ENCODE peak calls at places on chromosomes 1 and 21, in six cellular contexts. N, A, K, H, U and Q are unnamed samples.

GRCh38 chr1:208939545-208940085 is 643.9 kb upstream of the CAMK1G start:
- DNase-seq in H (no peak), A (no peak), K (no peak), N (no peak), U (no peak), Q (no peak)

GRCh38 chr1:28580706-28581530 is 11.1 kb upstream of the RAB42 start:
- DNase-seq in A (peak; percentile 51), K (peak; percentile 48), N (no peak), H (peak; percentile 70), U (peak; percentile 20), Q (no peak)

GRCh38 chr1:13700521-13701273 is 709 bp downstream of the PRDM2 start:
- DNase-seq in K (peak; percentile 32), N (no peak), U (no peak), H (peak; percentile 81), A (peak; percentile 19), Q (no peak)

GRCh38 chr1:26838474-26839338 is 12.2 kb downstream of the ZDHHC18 start:
- DNase-seq in U (no peak), A (no peak), K (no peak), N (no peak), H (no peak), Q (no peak)

GRCh38 chr21:27104749-27105439 is 138.0 kb upstream of the ADAMTS5 start:
- DNase-seq in U (no peak), A (peak; percentile 53), H (no peak), N (no peak), K (no peak), Q (no peak)

GRCh38 chr1:9233942-9234222 is 692 bp upstream of the H6PD start:
- DNase-seq in N (no peak), H (no peak), A (no peak), U (no peak), K (no peak), Q (no peak)

GRCh38 chr1:54027848-54028247 is 9.9 kb upstream of the LDLRAD1 start:
- DNase-seq in H (no peak), A (no peak), U (no peak), N (no peak), K (no peak), Q (no peak)

GRCh38 chr1:106584663-106585062 is 471.8 kb upstream of the PRMT6 start:
- DNase-seq in A (no peak), N (no peak), H (no peak), K (no peak), U (no peak), Q (no peak)

GRCh38 chr1:17475729-17476128 is 36.3 kb upstream of the RCC2 start:
- DNase-seq in K (no peak), U (no peak), A (peak; percentile 97), N (no peak), H (no peak), Q (no peak)

GRCh38 chr1:202588644-202589189 is 121.5 kb downstream of the SYT2 start:
- DNase-seq in A (peak; percentile 81), H (no peak), K (no peak), U (no peak), N (peak; percentile 34), Q (no peak)

GRCh38 chr1:202590119-202590518 is 120.1 kb downstream of the SYT2 start:
- DNase-seq in H (no peak), N (no peak), U (no peak), K (no peak), A (no peak), Q (no peak)

GRCh38 chr1:202587859-202588480 is 122.3 kb downstream of the SYT2 start:
- DNase-seq in K (no peak), A (peak; percentile 35), N (no peak), H (no peak), U (no peak), Q (no peak)

GRCh38 chr1:202590975-202591411 is 119.3 kb downstream of the SYT2 start:
- DNase-seq in N (no peak), U (no peak), A (peak; percentile 80), K (no peak), H (no peak), Q (no peak)

GRCh38 chr1:202589190-202589680 is 121.0 kb downstream of the SYT2 start:
- DNase-seq in U (peak; percentile 11), H (no peak), N (peak; percentile 92), K (peak; percentile 78), A (peak; percentile 99), Q (peak; percentile 92)
- TF ChIP-seq CTCF in U (peak; percentile 22), H (no peak), N (no peak), K (no peak), A (no peak), Q (no peak)

GRCh38 chr1:47785561-47786271 is 211.5 kb downstream of the TRABD2B start:
- DNase-seq in U (no peak), N (no peak), K (no peak), H (no peak), A (peak; percentile 18), Q (no peak)
- TF ChIP-seq CTCF in U (no peak), N (peak; percentile 22), K (no peak), H (peak; percentile 14), A (no peak), Q (peak; percentile 27)

GRCh38 chr1:203652718-203653461 is 26.3 kb downstream of the ATP2B4 start:
- DNase-seq in U (no peak), K (no peak), H (no peak), A (no peak), N (no peak), Q (no peak)

GRCh38 chr1:203648281-203648680 is 21.6 kb downstream of the ATP2B4 start:
- DNase-seq in U (no peak), K (no peak), A (no peak), N (no peak), H (no peak), Q (no peak)

GRCh38 chr1:203649551-203650011 is 22.9 kb downstream of the ATP2B4 start:
- DNase-seq in K (no peak), N (no peak), A (peak; percentile 71), H (no peak), U (no peak), Q (no peak)

GRCh38 chr1:203645996-203646395 is 19.4 kb downstream of the ATP2B4 start:
- DNase-seq in K (no peak), N (no peak), A (no peak), H (no peak), U (no peak), Q (no peak)

DNA sequence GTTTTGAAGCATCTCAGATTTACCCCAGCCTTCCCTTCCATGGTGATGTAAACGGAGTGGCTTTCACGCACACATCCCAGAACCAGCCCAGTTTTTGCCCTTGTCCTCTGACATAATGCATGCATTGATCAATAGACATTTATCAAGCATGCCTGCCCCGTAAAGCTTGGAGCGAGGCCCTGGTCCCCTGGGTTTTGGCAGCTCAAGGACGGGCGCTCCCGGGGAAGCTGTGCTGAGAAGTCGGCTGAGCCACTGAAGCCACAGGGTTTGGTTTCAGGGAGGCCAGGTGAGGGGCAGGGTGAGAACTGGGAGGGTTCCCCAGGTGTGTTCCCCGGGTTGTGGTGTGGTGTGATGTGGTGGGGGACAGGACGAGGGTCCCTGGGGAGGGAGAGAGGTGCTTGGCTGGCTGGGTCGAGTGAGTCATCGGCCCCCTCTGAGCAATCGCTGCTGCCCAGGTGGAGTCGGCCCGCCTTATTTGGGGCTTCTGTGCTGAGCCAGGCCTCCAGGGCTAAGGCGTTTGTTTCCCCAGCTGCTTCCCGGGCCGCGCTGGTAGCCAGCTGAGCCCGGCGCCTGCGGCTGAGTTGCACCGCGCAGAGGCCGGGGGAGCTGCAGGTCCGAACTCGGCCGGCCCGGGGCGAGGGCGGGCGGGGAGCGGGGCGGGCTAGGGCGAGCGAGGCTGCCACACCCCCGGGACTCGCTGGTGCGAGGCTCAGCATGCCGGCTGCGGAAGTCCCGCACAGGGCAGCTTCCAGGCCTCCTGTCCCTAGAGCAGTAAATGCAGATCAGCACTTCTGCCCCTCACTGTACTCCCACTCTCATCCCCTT is 23.6 kb downstream of the ATP2B4 start:
- DNase-seq in H (peak; percentile 82), U (peak; percentile 39), N (no peak), A (peak; percentile 97), K (peak; percentile 34), Q (peak; percentile 87)
- TF ChIP-seq CTCF in H (peak; percentile 10), U (no peak), N (no peak), A (no peak), K (no peak), Q (peak; percentile 6)

DNA sequence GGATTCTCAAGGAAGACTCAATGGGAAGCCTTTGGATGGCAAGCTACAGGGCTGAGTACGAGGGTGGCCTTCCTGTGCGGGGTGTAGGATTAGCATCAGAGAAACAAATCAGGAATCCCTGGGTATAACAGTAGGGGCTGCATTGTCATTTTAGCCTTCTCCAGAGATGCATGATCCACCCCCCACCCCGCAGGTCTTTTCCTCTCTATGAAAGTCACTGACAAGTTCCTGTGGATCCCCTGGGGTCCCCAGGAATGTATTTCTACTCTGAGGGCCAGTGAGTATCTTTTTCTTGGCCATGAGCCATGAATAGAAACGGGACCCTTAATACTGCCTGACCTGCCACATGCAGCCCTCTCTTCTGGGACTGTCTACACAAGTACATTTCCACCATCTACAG is 473.0 kb upstream of the VAMP3 start:
- DNase-seq in U (no peak), N (no peak), A (no peak), H (no peak), K (peak; percentile 4), Q (peak; percentile 86)
- TF ChIP-seq CTCF in U (no peak), N (no peak), A (no peak), H (no peak), K (no peak), Q (no peak)